ENCODE peak calls at places on chromosome 2, in five cellular contexts. Z is putamen; S is NCI-H446; V is RCC 7860; K is stimulated activated CD4-positive, alpha-beta T cell treated with anti-CD3 and anti-CD28 coated beads, Interleukin-12 subunit alpha, Interleukin-12 subunit beta, amount 100 ng/mL, for 48 hours. G is an unnamed sample.

GRCh38 chr2:8170552-8170951 is 511.3 kb upstream of the ID2 start:
- DNase-seq in S (no peak), V (no peak), Z (no peak), K (no peak), G (no peak)

GRCh38 chr2:206670531-206671319 is 28.4 kb downstream of the FAM237A start:
- DNase-seq in V (no peak), S (no peak), K (no peak), Z (no peak), G (no peak)

GRCh38 chr2:138267161-138267901 is 234.2 kb upstream of the SPOPL start:
- DNase-seq in K (no peak), Z (no peak), S (no peak), V (peak), G (no peak)

GRCh38 chr2:152369176-152369860 is 34.3 kb downstream of the FMNL2 start:
- DNase-seq in K (no peak), Z (no peak), S (no peak), V (peak), G (no peak)

GRCh38 chr2:113251118-113251517 is 27.6 kb downstream of the PAX8 start:
- DNase-seq in S (no peak), Z (no peak), V (no peak), K (no peak), G (no peak)

GRCh38 chr2:28709101-28709500 is 42.5 kb upstream of the PPP1CB start:
- DNase-seq in V (no peak), S (no peak), K (no peak), Z (no peak), G (no peak)

GRCh38 chr2:205323929-205324328 is 358.4 kb upstream of the NRP2 start:
- DNase-seq in Z (no peak), S (no peak), K (no peak), V (no peak), G (no peak)

GRCh38 chr2:74696758-74697327 is 42.8 kb downstream of the SEMA4F start:
- DNase-seq in V (no peak), S (no peak), K (no peak), Z (no peak), G (no peak)

GRCh38 chr2:32009479-32010256 is 1.1 kb downstream of the MEMO1 start:
- DNase-seq in K (peak), V (no peak), Z (peak), S (no peak), G (peak)

GRCh38 chr2:54524236-54524991 is 68.3 kb downstream of the SPTBN1 start:
- DNase-seq in V (peak), Z (no peak), S (no peak), K (peak), G (no peak)

GRCh38 chr2:223696719-223697118 is 94.6 kb upstream of the SCG2 start:
- DNase-seq in S (no peak), V (peak), K (no peak), Z (no peak), G (no peak)

GRCh38 chr2:139867601-139868226 is 1087.5 kb upstream of the NXPH2 start:
- DNase-seq in S (peak), K (no peak), V (no peak), Z (no peak), G (no peak)

GRCh38 chr2:238286551-238286950 is 1.9 kb downstream of the PER2 start:
- DNase-seq in V (peak), Z (peak), S (peak), K (no peak), G (peak)

GRCh38 chr2:181304011-181304844 is 153.0 kb upstream of the ITGA4 start:
- DNase-seq in Z (no peak), S (no peak), K (no peak), V (no peak), G (peak)

GRCh38 chr2:161547130-161547529 is 77.1 kb upstream of the SLC4A10 start:
- DNase-seq in V (no peak), Z (no peak), S (no peak), K (no peak), G (no peak)

GRCh38 chr2:130389363-130389762 is 33.5 kb downstream of the PTPN18 start:
- DNase-seq in K (no peak), S (no peak), V (no peak), Z (no peak), G (no peak)

GRCh38 chr2:54015809-54016703 is 45.3 kb upstream of the PSME4 start:
- DNase-seq in Z (no peak), V (no peak), K (no peak), S (no peak), G (no peak)

GRCh38 chr2:14779252-14779651 is 146.7 kb downstream of the LRATD1 start:
- DNase-seq in Z (no peak), K (no peak), S (no peak), V (no peak), G (no peak)

GRCh38 chr2:109398616-109399015 is 215.2 kb downstream of the SEPTIN10 start:
- DNase-seq in Z (no peak), V (peak), S (no peak), K (no peak), G (no peak)

GRCh38 chr2:217795706-217796465 is 206.9 kb downstream of the TNS1 start:
- DNase-seq in K (no peak), S (no peak), Z (no peak), V (no peak), G (no peak)

GRCh38 chr2:7671312-7671711 is 754.1 kb downstream of the RNF144A start:
- DNase-seq in S (peak), K (no peak), V (no peak), Z (no peak), G (peak)